ENCODE peak calls at places on chromosomes 1 and 21, in seven cellular contexts. S, E, J, Z, D, W and M are unnamed samples.

GRCh38 chr1:21065851-21066250 is 110.8 kb downstream of the EIF4G3 start:
- DNase-seq in S (no peak), E (no peak), Z (no peak), D (no peak), J (no peak), W (no peak), M (no peak)

GRCh38 chr1:23444104-23444533 is 19.6 kb upstream of the TCEA3 start:
- DNase-seq in S (no peak), W (peak; percentile 73), Z (peak; percentile 55), E (no peak), J (no peak), D (no peak), M (no peak)

GRCh38 chr21:14918542-14918941 is 146.3 kb downstream of the NRIP1 start:
- DNase-seq in E (no peak), S (no peak), Z (no peak), D (no peak), W (no peak), J (no peak), M (no peak)

GRCh38 chr1:16727190-16728111 is 12.9 kb upstream of the RNU1-4 start:
- DNase-seq in J (peak; percentile 47), E (peak; percentile 72), Z (no peak), D (no peak), S (peak; percentile 66), W (peak; percentile 33), M (peak; percentile 52)

GRCh38 chr1:81801834-81802531 is 1.2 kb downstream of the ADGRL2 start:
- DNase-seq in W (peak; percentile 42), S (no peak), Z (peak; percentile 29), E (peak; percentile 60), J (peak; percentile 38), D (no peak), M (peak; percentile 30)

GRCh38 chr1:17923684-17924083 is 168.6 kb downstream of the ACTL8 start:
- DNase-seq in E (no peak), Z (no peak), D (peak; percentile 74), W (no peak), J (no peak), S (no peak), M (no peak)

GRCh38 chr1:82542141-82542540 is 741.4 kb downstream of the ADGRL2 start:
- DNase-seq in J (no peak), E (no peak), Z (no peak), W (no peak), D (no peak), S (no peak), M (no peak)

GRCh38 chr1:228236744-228237143 is 28.9 kb downstream of the OBSCN start:
- DNase-seq in E (peak; percentile 70), D (no peak), S (no peak), W (no peak), J (peak; percentile 43), Z (no peak), M (no peak)

GRCh38 chr1:58883888-58884482 is 100.1 kb upstream of the JUN start:
- DNase-seq in D (no peak), Z (no peak), S (no peak), W (no peak), E (no peak), J (peak; percentile 41), M (no peak)

GRCh38 chr1:65395887-65396612 is 24.4 kb upstream of the LEPR start:
- DNase-seq in Z (no peak), S (no peak), J (no peak), W (no peak), E (no peak), D (no peak), M (no peak)

GRCh38 chr1:9425859-9426258 is 113.4 kb upstream of the SLC25A33 start:
- DNase-seq in S (no peak), Z (no peak), J (no peak), W (no peak), D (no peak), E (no peak), M (no peak)

GRCh38 chr1:69263982-69264381 is 303.7 kb upstream of the LRRC7 start:
- DNase-seq in D (no peak), J (no peak), W (no peak), E (no peak), Z (no peak), S (no peak), M (peak; percentile 13)

GRCh38 chr1:21265644-21266043 is 24.6 kb downstream of the ECE1 start:
- DNase-seq in D (no peak), S (no peak), W (no peak), J (no peak), E (no peak), Z (no peak), M (no peak)

GRCh38 chr1:228695015-228695955 is 40.0 kb upstream of the RHOU start:
- DNase-seq in W (no peak), J (no peak), S (no peak), D (no peak), Z (no peak), E (no peak), M (no peak)

GRCh38 chr1:184499626-184500025 is 112.8 kb downstream of the C1orf21 start:
- DNase-seq in W (no peak), E (no peak), J (no peak), Z (no peak), S (no peak), D (no peak), M (no peak)

GRCh38 chr1:50968884-50969610 is 998 bp upstream of the CDKN2C start:
- DNase-seq in J (peak; percentile 64), D (peak; percentile 52), Z (peak; percentile 51), W (peak; percentile 57), S (peak; percentile 81), E (peak; percentile 70), M (peak; percentile 54)

GRCh38 chr1:174637487-174637886 is 189.7 kb downstream of the GPR52 start:
- DNase-seq in D (no peak), E (no peak), S (no peak), J (no peak), Z (no peak), W (no peak), M (no peak)

GRCh38 chr1:92482665-92483441 is 3.9 kb downstream of the GFI1 start:
- DNase-seq in J (peak; percentile 12), S (peak; percentile 61), E (peak; percentile 68), Z (no peak), D (no peak), W (no peak), M (peak; percentile 36)

GRCh38 chr1:70353641-70354331 is 736 bp downstream of the ANKRD13C start:
- DNase-seq in J (peak; percentile 31), D (no peak), S (no peak), E (no peak), W (no peak), Z (no peak), M (no peak)

GRCh38 chr1:62621907-62622306 is 24.6 kb downstream of the ANGPTL3 start:
- DNase-seq in Z (no peak), E (no peak), W (no peak), J (peak; percentile 2), D (no peak), S (no peak), M (no peak)

GRCh38 chr1:61444277-61444676 is 280.7 kb downstream of the TM2D1 start:
- DNase-seq in S (no peak), W (no peak), E (no peak), Z (no peak), D (no peak), J (no peak), M (no peak)

GRCh38 chr1:225318706-225319575 is 108.9 kb downstream of the LBR start:
- DNase-seq in S (no peak), E (no peak), Z (no peak), W (no peak), J (peak; percentile 71), D (no peak), M (no peak)

GRCh38 chr1:200248541-200248940 is 161.3 kb downstream of the ZNF281 start:
- DNase-seq in W (no peak), E (no peak), S (no peak), Z (no peak), D (no peak), J (no peak), M (no peak)

GRCh38 chr1:211478376-211478775 is 13.6 kb downstream of the RD3 start:
- DNase-seq in S (no peak), W (no peak), Z (no peak), D (no peak), E (no peak), J (no peak), M (no peak)

GRCh38 chr1:181947441-181947840 is 114.1 kb downstream of the ZNF648 start:
- DNase-seq in E (no peak), J (no peak), S (no peak), Z (no peak), D (no peak), W (no peak), M (no peak)

GRCh38 chr1:20248954-20249612 is 41.6 kb upstream of the VWA5B1 start:
- DNase-seq in E (no peak), W (no peak), J (no peak), Z (no peak), S (no peak), D (no peak), M (no peak)

GRCh38 chr1:168261390-168261789 is 19.3 kb upstream of the TBX19 start:
- DNase-seq in Z (no peak), J (no peak), E (no peak), W (no peak), D (no peak), S (no peak), M (no peak)

GRCh38 chr1:199173356-199173755 is 534.5 kb downstream of the PTPRC start:
- DNase-seq in J (no peak), D (no peak), W (no peak), S (no peak), E (no peak), Z (no peak), M (no peak)

GRCh38 chr1:207251066-207251465 is 70.4 kb upstream of the CD55 start:
- DNase-seq in D (no peak), W (no peak), J (no peak), E (no peak), S (no peak), Z (no peak), M (no peak)